ENCODE peak calls at places on chromosome 22, in five cellular contexts. Y is heart right ventricle; I is uterus; C is upper lobe of left lung; Z is CD8-positive, alpha-beta T cell. U is an unnamed sample.

GRCh38 chr22:42792909-42793847 is 63.9 kb downstream of the ARFGAP3 start:
- DNase-seq in Y (peak; percentile 63), Z (no peak), C (peak; percentile 16), I (no peak), U (no peak)

GRCh38 chr22:38935023-38935422 is 22.4 kb upstream of the APOBEC3A start:
- DNase-seq in Y (peak; percentile 64), C (peak; percentile 96), Z (no peak), I (no peak), U (no peak)

GRCh38 chr22:48781868-48782267 is 1045.8 kb downstream of the BRD1 start:
- DNase-seq in Z (no peak), I (no peak), C (peak; percentile 17), Y (no peak), U (no peak)

GRCh38 chr22:45804319-45804985 is 132.8 kb downstream of the ATXN10 start:
- DNase-seq in I (no peak), Z (no peak), C (no peak), Y (no peak), U (no peak)

GRCh38 chr22:50529416-50530279 is at the start of gene TYMP:
- DNase-seq in I (peak; percentile 51), Y (peak; percentile 66), Z (peak; percentile 72), C (peak; percentile 88), U (peak; percentile 82)

GRCh38 chr22:46057762-46058420 is 80.9 kb upstream of the WNT7B start:
- DNase-seq in C (peak; percentile 86), I (peak; percentile 51), Y (peak; percentile 78), Z (peak; percentile 27), U (peak; percentile 78)

GRCh38 chr22:29073618-29074275 is 912 bp downstream of the KREMEN1 start:
- DNase-seq in Y (peak; percentile 36), Z (peak; percentile 11), C (peak; percentile 34), I (peak; percentile 59), U (no peak)

GRCh38 chr22:19043111-19044085 is 78.8 kb downstream of the DGCR2 start:
- DNase-seq in C (no peak), Z (no peak), Y (no peak), I (no peak), U (peak; percentile 37)

GRCh38 chr22:50192056-50192824 is 6.5 kb downstream of the TRABD start:
- DNase-seq in C (peak; percentile 47), Y (no peak), I (no peak), Z (no peak), U (no peak)

GRCh38 chr22:39522567-39523300 is 2.4 kb downstream of the ATF4 start:
- DNase-seq in Y (no peak), Z (no peak), I (no peak), C (no peak), U (no peak)

GRCh38 chr22:38756631-38757463 is 1.0 kb upstream of the SUN2 start:
- DNase-seq in Y (no peak), Z (no peak), I (no peak), C (peak; percentile 73), U (no peak)

GRCh38 chr22:47328550-47329243 is 566.2 kb downstream of the TBC1D22A start:
- DNase-seq in Z (no peak), I (no peak), Y (peak; percentile 15), C (no peak), U (no peak)

GRCh38 chr22:27274770-27275449 is 526.6 kb downstream of the MN1 start:
- DNase-seq in Y (no peak), Z (no peak), C (no peak), I (no peak), U (no peak)

GRCh38 chr22:30373331-30374325 is 13.6 kb downstream of the RNF215 start:
- DNase-seq in I (no peak), Z (no peak), Y (no peak), C (no peak), U (no peak)
- H3K27ac ChIP-seq in I (no peak overlapping the region), Z (no peak overlapping the region), Y (no peak overlapping the region), C (no peak overlapping the region), U (no peak overlapping the region)

GRCh38 chr22:43923631-43924548 is at the start of gene PNPLA3:
- DNase-seq in I (peak; percentile 80), C (peak; percentile 89), Z (peak; percentile 79), Y (peak; percentile 92), U (peak; percentile 90)
- TF ChIP-seq CTCF in I (no peak), C (no peak), Z (no peak), Y (no peak), U (no peak)

DNA sequence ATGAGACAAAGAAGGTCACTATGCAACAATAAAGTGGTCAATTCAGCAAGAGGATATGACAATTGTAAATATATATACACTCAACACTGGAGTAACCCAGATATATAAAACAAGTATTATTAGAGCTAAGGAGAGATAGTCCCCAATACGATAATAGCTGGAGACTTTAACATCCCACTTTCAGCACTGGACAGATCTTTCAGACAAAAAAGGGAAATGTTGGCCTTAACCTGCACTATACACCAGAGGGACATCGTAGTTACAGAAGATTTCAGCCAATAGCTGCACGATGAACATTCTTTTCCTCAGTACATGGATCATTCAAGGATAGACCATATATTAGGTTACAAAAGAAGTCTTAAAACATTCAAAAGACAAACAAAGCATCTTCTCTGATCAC is 29.9 kb downstream of the PIWIL3 start:
- DNase-seq in Z (no peak), I (no peak), Y (no peak), C (no peak), U (no peak)
- H3K27ac ChIP-seq in Z (no peak overlapping the region), I (no peak overlapping the region), Y (no peak overlapping the region), C (no peak overlapping the region), U (no peak overlapping the region)

GRCh38 chr22:32660292-32660691 is 141.2 kb upstream of the TIMP3 start:
- DNase-seq in I (peak; percentile 66), Y (peak; percentile 70), C (peak; percentile 66), Z (peak; percentile 58), U (peak; percentile 83)
- TF ChIP-seq CTCF in I (peak; percentile 78), Y (peak; percentile 76), C (peak; percentile 80), Z (peak; percentile 61), U (peak; percentile 81)

GRCh38 chr22:20573176-20573829 is 65.9 kb downstream of the MED15 start:
- DNase-seq in I (no peak), C (no peak), Y (no peak), Z (no peak), U (no peak)

GRCh38 chr22:20572132-20572802 is 64.9 kb downstream of the MED15 start:
- DNase-seq in Y (no peak), I (no peak), C (no peak), Z (no peak), U (no peak)

GRCh38 chr22:20571531-20572007 is 64.2 kb downstream of the MED15 start:
- DNase-seq in I (no peak), C (no peak), Y (peak; percentile 42), Z (peak; percentile 76), U (no peak)

GRCh38 chr22:20569059-20570058 is 61.9 kb downstream of the MED15 start:
- DNase-seq in Z (peak; percentile 87), Y (peak; percentile 44), I (peak; percentile 71), C (peak; percentile 93), U (peak; percentile 91)

DNA sequence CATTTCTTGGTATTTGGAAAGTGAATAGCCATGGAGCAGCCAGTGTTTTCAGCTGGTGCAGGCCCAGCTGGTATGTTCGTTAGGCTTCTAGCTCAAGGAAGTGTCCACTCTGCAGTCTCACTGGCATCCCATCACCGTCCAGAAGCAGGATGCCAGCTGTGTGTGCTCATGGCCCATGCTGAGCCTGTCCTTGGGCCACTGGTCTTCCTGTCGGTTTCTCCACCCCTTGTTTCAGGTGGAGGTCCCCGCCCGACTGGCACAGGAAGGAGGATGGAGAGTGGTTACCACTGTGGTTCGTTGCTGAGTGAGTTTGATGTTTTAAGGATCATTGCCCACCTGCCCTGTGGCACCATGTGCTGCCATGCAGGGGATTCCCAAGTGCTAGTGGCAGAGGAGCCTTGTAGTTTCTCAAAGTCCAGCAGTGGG is 63.7 kb downstream of the MED15 start:
- DNase-seq in Z (no peak), I (no peak), C (no peak), Y (no peak), U (no peak)
- H3K27ac ChIP-seq in Z (no peak overlapping the region), I (peak overlapping the region; percentile 24), C (peak overlapping the region; percentile 31), Y (no peak overlapping the region), U (no peak overlapping the region)

GRCh38 chr22:41247703-41248102 is 7.0 kb upstream of the CHADL start:
- DNase-seq in Z (no peak), I (no peak), C (no peak), Y (peak; percentile 72), U (no peak)

GRCh38 chr22:41248758-41249157 is 8.0 kb upstream of the CHADL start:
- DNase-seq in I (no peak), Y (no peak), C (no peak), Z (no peak), U (no peak)

GRCh38 chr22:41250127-41250526 is 9.4 kb upstream of the CHADL start:
- DNase-seq in C (no peak), I (no peak), Z (no peak), Y (no peak), U (no peak)

GRCh38 chr22:41248314-41248713 is 7.6 kb upstream of the CHADL start:
- DNase-seq in I (no peak), Z (no peak), Y (no peak), C (no peak), U (no peak)

DNA sequence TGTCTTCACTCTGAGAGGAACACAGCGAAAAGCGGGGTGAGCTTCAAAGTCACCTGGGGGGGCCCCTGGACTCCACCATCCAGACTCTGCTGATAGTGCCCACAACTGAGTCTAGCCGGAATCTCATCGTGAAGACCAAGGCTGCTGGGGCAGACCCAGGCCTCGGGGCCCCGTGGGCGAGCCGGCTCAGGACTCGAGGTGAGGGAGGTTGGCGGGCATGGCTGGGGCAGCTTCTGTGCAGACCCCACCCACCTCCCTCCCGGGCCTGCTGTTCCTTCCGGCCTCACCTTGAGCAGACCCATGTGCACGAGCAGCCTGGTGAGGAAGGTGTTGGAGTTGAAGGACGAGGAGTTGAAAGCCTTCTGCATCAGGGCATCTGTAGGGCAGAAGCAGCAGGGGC is 8.7 kb upstream of the CHADL start:
- DNase-seq in Y (no peak), C (no peak), Z (no peak), I (no peak), U (no peak)
- TF ChIP-seq CTCF in Y (no peak), C (no peak), Z (no peak), I (no peak), U (no peak)

DNA sequence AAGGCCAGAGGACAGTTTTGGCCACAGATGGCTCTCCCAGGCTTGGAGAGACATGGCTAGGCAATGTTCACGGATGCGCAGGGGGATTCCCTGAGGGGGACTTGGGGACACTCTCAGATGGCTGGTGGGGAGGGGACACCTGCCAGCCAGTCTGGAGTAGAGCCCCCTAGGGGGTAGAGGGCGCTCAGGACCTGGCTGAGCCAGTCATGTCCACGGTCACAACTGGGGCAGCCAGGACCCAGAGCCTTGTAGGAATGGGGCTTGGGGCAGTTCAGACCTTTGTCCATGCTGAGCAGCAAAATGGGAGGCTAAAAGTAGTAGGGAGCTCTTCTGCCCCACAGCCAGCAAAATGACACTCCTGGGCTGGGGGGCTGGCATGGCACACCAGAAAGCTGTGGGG is 1.7 kb downstream of the CSDC2 start:
- DNase-seq in C (no peak), Y (no peak), Z (no peak), I (no peak), U (no peak)
- H3K27ac ChIP-seq in C (peak overlapping the region; percentile 46), Y (peak overlapping the region; percentile 86), Z (no peak overlapping the region), I (peak overlapping the region; percentile 99), U (peak overlapping the region; percentile 91)

GRCh38 chr22:37634505-37635002 is 4.9 kb upstream of the SH3BP1 start:
- DNase-seq in I (no peak), Y (no peak), C (no peak), Z (no peak), U (no peak)

GRCh38 chr22:37632174-37633081 is 7.0 kb upstream of the SH3BP1 start:
- DNase-seq in I (no peak), Y (no peak), C (no peak), Z (no peak), U (no peak)

GRCh38 chr22:37635157-37635556 is 4.3 kb upstream of the SH3BP1 start:
- DNase-seq in Z (no peak), Y (no peak), I (no peak), C (no peak), U (no peak)

GRCh38 chr22:37633082-37633692 is 6.3 kb upstream of the SH3BP1 start:
- DNase-seq in I (no peak), C (no peak), Z (peak; percentile 42), Y (no peak), U (no peak)

GRCh38 chr22:37633693-37634504 is 5.6 kb upstream of the SH3BP1 start:
- DNase-seq in Z (peak; percentile 65), I (peak; percentile 92), Y (peak; percentile 88), C (peak; percentile 86), U (peak; percentile 50)
- TF ChIP-seq CTCF in Z (no peak), I (peak; percentile 44), Y (no peak), C (peak; percentile 37), U (peak; percentile 24)

U was measured in ascending aorta.